ENCODE peak calls at places on chromosomes 16 and 17, in four cellular contexts. P is colonic mucosa, Q is upper lobe of right lung, H is fibroblast of lung. W is an unnamed sample.

GRCh38 chr17:75404739-75405364 is 626 bp downstream of the GRB2 start:
- DNase-seq in P (peak), Q (peak), H (no peak), W (peak)

GRCh38 chr16:88909431-88910210 is 43.2 kb upstream of the PABPN1L start:
- DNase-seq in P (no peak), H (no peak), Q (no peak), W (no peak)

GRCh38 chr17:72516772-72517399 is 396.1 kb downstream of the SOX9 start:
- DNase-seq in Q (no peak), H (no peak), P (no peak), W (peak)

GRCh38 chr16:88957887-88958577 is 19.0 kb downstream of the CBFA2T3 start:
- DNase-seq in P (no peak), Q (no peak), H (no peak), W (no peak)

GRCh38 chr16:65965632-65966031 is 400.9 kb upstream of the CDH5 start:
- DNase-seq in Q (no peak), H (no peak), P (no peak), W (no peak)

GRCh38 chr17:9666461-9667050 is 21.2 kb downstream of the USP43 start:
- DNase-seq in Q (no peak), H (no peak), P (no peak), W (no peak)

GRCh38 chr16:56506941-56507340 is 12.9 kb downstream of the BBS2 start:
- DNase-seq in P (no peak), Q (no peak), H (peak), W (peak)

GRCh38 chr16:73369841-73370240 is 321.9 kb upstream of the ZFHX3 start:
- DNase-seq in Q (no peak), H (no peak), P (no peak), W (no peak)

GRCh38 chr17:16085066-16085699 is 85.6 kb downstream of the TTC19 start:
- DNase-seq in Q (no peak), P (no peak), H (peak), W (peak)

GRCh38 chr16:83912152-83912948 is 13.4 kb downstream of the MLYCD start:
- DNase-seq in Q (no peak), H (peak), P (no peak), W (no peak)

GRCh38 chr17:81288715-81289114 is 6.4 kb downstream of the SLC38A10 start:
- DNase-seq in H (no peak), Q (no peak), P (no peak), W (no peak)

GRCh38 chr17:11035681-11036080 is 197.8 kb upstream of the PIRT start:
- DNase-seq in P (no peak), H (no peak), Q (no peak), W (no peak)

GRCh38 chr16:86355538-86355937 is 154.8 kb upstream of the FOXF1 start:
- DNase-seq in H (peak), P (no peak), Q (no peak), W (peak)

GRCh38 chr17:61362396-61362795 is 37.2 kb upstream of the TBX2 start:
- DNase-seq in H (no peak), P (no peak), Q (no peak), W (no peak)

GRCh38 chr16:24734382-24734781 is 4.9 kb downstream of the TNRC6A start:
- DNase-seq in H (peak), Q (no peak), P (no peak), W (no peak)

GRCh38 chr16:2468725-2469398 is 2.2 kb upstream of the NTN3 start:
- DNase-seq in P (no peak), H (no peak), Q (no peak), W (no peak)

GRCh38 chr16:10356870-10357842 is 28.7 kb upstream of the ATF7IP2 start:
- DNase-seq in H (no peak), P (no peak), Q (no peak), W (no peak)

GRCh38 chr16:10349851-10350250 is 36.0 kb upstream of the ATF7IP2 start:
- DNase-seq in H (no peak), P (no peak), Q (peak), W (no peak)

GRCh38 chr16:10355589-10355988 is 30.3 kb upstream of the ATF7IP2 start:
- DNase-seq in Q (no peak), H (no peak), P (no peak), W (no peak)

GRCh38 chr16:10352262-10352661 is 33.6 kb upstream of the ATF7IP2 start:
- DNase-seq in Q (no peak), P (no peak), H (no peak), W (no peak)
- TF ChIP-seq CTCF in Q (no peak), P (no peak), H (no peak), W (no peak)

GRCh38 chr17:41579484-41580243 is 7.0 kb downstream of the KRT14 start:
- DNase-seq in Q (peak), H (peak), P (peak), W (peak)
- TF ChIP-seq CTCF in Q (peak), H (peak), P (peak), W (peak)

GRCh38 chr16:89972244-89973234 is 24.0 kb downstream of the DEF8 start:
- DNase-seq in Q (peak), H (peak), P (peak), W (peak)
- TF ChIP-seq CTCF in Q (no peak), H (no peak), P (no peak), W (no peak)

DNA sequence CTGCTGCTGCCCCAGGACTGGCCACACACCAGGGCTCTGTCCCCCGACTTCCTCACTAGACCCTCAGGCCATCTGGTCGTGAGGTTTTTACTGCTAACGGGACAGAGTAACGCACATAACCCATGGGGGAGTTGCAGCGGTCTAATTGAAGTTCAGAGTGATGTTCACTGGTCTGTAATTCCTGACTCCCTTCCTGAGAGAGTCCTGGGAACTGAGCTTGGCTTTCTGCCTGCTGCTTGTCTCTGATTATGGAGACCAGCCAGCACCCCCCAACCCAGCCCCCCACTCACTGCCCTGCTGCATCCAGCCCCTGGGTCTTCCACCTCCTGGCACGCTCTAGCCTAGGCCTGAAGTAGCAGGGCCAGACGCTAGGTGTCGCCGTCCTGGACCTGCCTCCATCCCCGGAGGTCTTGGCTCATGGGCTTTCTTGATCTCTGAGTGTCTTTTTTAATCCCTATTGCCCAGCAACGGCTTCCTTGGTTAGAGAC is 192.9 kb downstream of the CCDC182 start:
- DNase-seq in H (peak), Q (no peak), P (no peak), W (peak)
- TF ChIP-seq CTCF in H (peak), Q (peak), P (no peak), W (peak)

GRCh38 chr17:64154321-64155089 is 24.6 kb upstream of the ERN1 start:
- DNase-seq in H (no peak), Q (no peak), P (no peak), W (no peak)
- TF ChIP-seq CTCF in H (no peak), Q (no peak), P (no peak), W (peak)

GRCh38 chr17:35982409-35983191 is 1.3 kb upstream of the CCL16 start:
- DNase-seq in H (no peak), Q (no peak), P (no peak), W (no peak)

GRCh38 chr17:35984140-35984539 is 2.4 kb downstream of the CCL14 start:
- DNase-seq in Q (no peak), P (no peak), H (no peak), W (no peak)

GRCh38 chr17:35981246-35981645 is at the start of gene CCL16:
- DNase-seq in P (no peak), Q (no peak), H (no peak), W (no peak)

GRCh38 chr17:35978346-35978745 is 3.0 kb downstream of the CCL16 start:
- DNase-seq in H (no peak), Q (no peak), P (no peak), W (no peak)

DNA sequence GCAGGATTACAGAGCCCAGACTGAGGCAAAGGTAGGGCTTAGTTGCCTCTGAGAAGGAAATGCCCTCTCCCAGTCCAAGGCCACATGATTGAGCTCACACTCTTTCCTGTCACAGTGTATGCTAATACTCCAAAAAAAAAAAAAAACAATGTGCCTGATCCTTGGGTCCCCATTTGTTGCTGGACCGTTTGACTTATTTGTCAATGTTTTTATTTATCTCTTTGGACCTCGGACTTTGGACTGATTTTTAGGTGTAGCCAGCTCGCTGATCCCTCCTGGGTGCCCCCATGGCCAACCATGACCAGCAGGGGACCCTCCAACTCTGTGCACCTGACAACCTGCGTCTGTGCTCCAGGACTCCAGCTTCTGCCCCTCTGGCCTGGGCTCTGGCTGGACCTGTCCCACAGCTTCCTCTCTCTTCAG is 622 bp upstream of the CCL16 start:
- DNase-seq in Q (no peak), H (no peak), P (no peak), W (no peak)
- TF ChIP-seq CTCF in Q (no peak), H (no peak), P (no peak), W (no peak)

W was measured in astrocyte of the spinal cord.